ENCODE peak calls at places on chromosomes 3 and 15, in five cellular contexts. C is EL, N is pons, I is neuronal stem cell, Q is renal cortical epithelial cell. B is an unnamed sample.

GRCh38 chr3:39185326-39185958 is 7.0 kb downstream of the XIRP1 start:
- DNase-seq in N (no peak), C (no peak), I (no peak), Q (no peak), B (no peak)

GRCh38 chr15:99823346-99823745 is 90.1 kb upstream of the LYSMD4 start:
- DNase-seq in Q (no peak), I (no peak), N (no peak), C (no peak), B (no peak)

GRCh38 chr15:101213570-101213969 is 38.3 kb downstream of the CHSY1 start:
- DNase-seq in C (no peak), Q (no peak), I (no peak), N (no peak), B (no peak)

GRCh38 chr3:104717828-104718196 is 648.9 kb upstream of the ALCAM start:
- DNase-seq in Q (no peak), I (no peak), C (peak; percentile 5), N (no peak), B (no peak)

GRCh38 chr15:77187751-77188464 is 117.0 kb upstream of the TSPAN3 start:
- DNase-seq in N (peak; percentile 92), C (peak; percentile 38), I (no peak), Q (peak; percentile 7), B (peak; percentile 13)

GRCh38 chr15:39358441-39359041 is 222.3 kb upstream of the THBS1 start:
- DNase-seq in I (no peak), N (no peak), C (peak; percentile 71), Q (peak; percentile 31), B (no peak)

GRCh38 chr3:78086150-78086549 is 1046.3 kb downstream of the ROBO2 start:
- DNase-seq in N (no peak), I (no peak), Q (peak; percentile 31), C (peak; percentile 44), B (no peak)

GRCh38 chr3:36833160-36833814 is 68.9 kb upstream of the DCLK3 start:
- DNase-seq in Q (no peak), N (no peak), I (no peak), C (no peak), B (no peak)

GRCh38 chr3:53190659-53191058 is 29.6 kb downstream of the PRKCD start:
- DNase-seq in C (no peak), N (no peak), I (no peak), Q (no peak), B (no peak)

GRCh38 chr3:139020868-139021234 is at the start of gene PRR23B:
- DNase-seq in N (no peak), Q (no peak), C (no peak), I (no peak), B (no peak)

GRCh38 chr15:59399465-59400102 is 26.9 kb upstream of the MYO1E start:
- DNase-seq in N (peak; percentile 76), Q (no peak), C (no peak), I (no peak), B (no peak)

GRCh38 chr3:48663489-48664312 is 1.0 kb upstream of the CELSR3 start:
- DNase-seq in C (peak; percentile 98), N (peak; percentile 98), Q (peak; percentile 95), I (peak; percentile 99), B (peak; percentile 100)

GRCh38 chr3:184315871-184316661 is 1.7 kb downstream of the EIF4G1 start:
- DNase-seq in N (no peak), I (no peak), C (no peak), Q (peak; percentile 13), B (peak; percentile 9)

GRCh38 chr15:73901126-73901810 is 25.0 kb upstream of the LOXL1 start:
- DNase-seq in Q (no peak), C (no peak), N (no peak), I (no peak), B (no peak)

GRCh38 chr15:100107606-100108225 is 234.1 kb downstream of the ADAMTS17 start:
- DNase-seq in C (no peak), I (no peak), Q (no peak), N (no peak), B (no peak)

GRCh38 chr3:194487289-194488006 is 646 bp upstream of the ATP13A3 start:
- DNase-seq in N (no peak), C (peak; percentile 56), I (no peak), Q (no peak), B (peak; percentile 89)

GRCh38 chr3:138068579-138069174 is 46.7 kb downstream of the DZIP1L start:
- DNase-seq in C (peak; percentile 73), Q (peak; percentile 55), I (peak; percentile 73), N (peak; percentile 77), B (peak; percentile 88)

GRCh38 chr15:30043211-30043655 is 39.5 kb upstream of the GOLGA8J start:
- DNase-seq in C (peak; percentile 15), I (no peak), N (peak; percentile 91), Q (peak; percentile 71), B (peak; percentile 10)

GRCh38 chr3:168655591-168655990 is 559.9 kb upstream of the GOLIM4 start:
- DNase-seq in C (no peak), N (no peak), I (no peak), Q (no peak), B (no peak)

GRCh38 chr3:111851511-111851954 is 7.5 kb upstream of the PHLDB2 start:
- DNase-seq in I (no peak), N (no peak), C (peak; percentile 98), Q (no peak), B (no peak)

GRCh38 chr15:100707229-100707628 is 104.8 kb downstream of the ASB7 start:
- DNase-seq in Q (no peak), C (no peak), N (no peak), I (no peak), B (no peak)

GRCh38 chr3:146382386-146382785 is 87.0 kb downstream of the PLSCR2 start:
- DNase-seq in Q (peak; percentile 26), I (no peak), C (peak; percentile 14), N (no peak), B (no peak)

GRCh38 chr3:169966951-169967915 is 626 bp downstream of the SEC62 start:
- DNase-seq in Q (peak; percentile 49), N (peak; percentile 41), C (peak; percentile 61), I (peak; percentile 65), B (peak; percentile 91)

GRCh38 chr15:88745696-88746095 is 57.5 kb upstream of the ACAN start:
- DNase-seq in C (peak; percentile 73), N (no peak), I (no peak), Q (peak; percentile 42), B (no peak)

GRCh38 chr3:196186661-196187573 is 24.3 kb downstream of the ZDHHC19 start:
- DNase-seq in Q (no peak), N (no peak), C (no peak), I (peak; percentile 61), B (peak; percentile 90)

GRCh38 chr3:197495499-197495898 is 60.3 kb downstream of the BDH1 start:
- DNase-seq in Q (no peak), N (no peak), I (no peak), C (no peak), B (no peak)

GRCh38 chr3:158936530-158937113 is 134.8 kb downstream of the MFSD1 start:
- DNase-seq in Q (peak; percentile 65), N (no peak), C (no peak), I (no peak), B (no peak)